ENCODE peak calls at places on chromosomes 5 and 9, in nine cellular contexts. F is NCI-H774; S is lower leg skin; G is posterior vena cava; L is lung; T is HS-5; A is mucosa of descending colon; C is activated naive CD4-positive, alpha-beta T cell; Z is chondrocyte. N is an unnamed sample.
A peak's percentile ranks its signal among the peaks of the same experiment; 100 is the strongest.

GRCh38 chr9:133135193-133135745 is 14.2 kb upstream of the RALGDS start:
- DNase-seq in Z (peak; percentile 79), G (peak; percentile 89), L (no peak), A (peak; percentile 91), T (peak; percentile 88), F (no peak), C (no peak), S (no peak), N (no peak)

GRCh38 chr5:5422819-5423515 is 490 bp downstream of the ICE1 start:
- DNase-seq in C (peak; percentile 36), F (peak; percentile 50), L (no peak), A (peak; percentile 5), Z (no peak), G (no peak), T (no peak), S (no peak), N (no peak)

GRCh38 chr5:14872070-14872989 is 752 bp upstream of the ANKH start:
- DNase-seq in T (no peak), A (peak; percentile 82), S (peak; percentile 64), L (peak; percentile 62), C (peak; percentile 16), Z (no peak), G (peak; percentile 92), F (peak; percentile 61), N (no peak)

GRCh38 chr9:92141144-92142129 is 26.2 kb upstream of the SPTLC1 start:
- DNase-seq in T (no peak), A (no peak), S (no peak), L (no peak), Z (no peak), F (peak; percentile 22), C (no peak), G (no peak), N (no peak)

GRCh38 chr9:123940721-123941534 is 11.0 kb upstream of the DENND1A start:
- DNase-seq in L (no peak), T (no peak), G (no peak), A (no peak), S (no peak), Z (no peak), F (no peak), C (no peak), N (no peak)

GRCh38 chr9:117704024-117704575 is at the start of gene TLR4:
- DNase-seq in G (peak; percentile 90), T (peak; percentile 67), C (no peak), A (peak; percentile 72), S (peak; percentile 67), L (peak; percentile 70), Z (peak; percentile 46), F (peak; percentile 49), N (peak; percentile 55)

GRCh38 chr9:88747768-88748167 is 212.8 kb downstream of the NXNL2 start:
- DNase-seq in Z (no peak), T (peak; percentile 65), L (no peak), G (no peak), C (no peak), S (peak; percentile 59), A (no peak), F (no peak), N (peak; percentile 84)

GRCh38 chr5:128237504-128237903 is 153.9 kb downstream of the SLC12A2 start:
- DNase-seq in Z (no peak), F (no peak), S (no peak), A (no peak), G (no peak), C (no peak), L (no peak), T (no peak), N (no peak)

GRCh38 chr5:163172540-163173337 is 264.7 kb upstream of the CCNG1 start:
- DNase-seq in G (no peak), C (no peak), F (peak; percentile 12), L (no peak), Z (no peak), T (no peak), S (no peak), A (no peak), N (no peak)

GRCh38 chr9:14441976-14442651 is 128.2 kb upstream of the NFIB start:
- DNase-seq in C (no peak), L (no peak), S (no peak), Z (no peak), T (no peak), F (no peak), A (no peak), G (no peak), N (no peak)

N was measured in BJ.